ENCODE peak calls at places on chromosomes 16 and 17, in five cellular contexts. X is epithelial cell of esophagus, T is PC-3, S is GM20000, M is dorsolateral prefrontal cortex. Q is an unnamed sample.

GRCh38 chr16:14179116-14179515 is 108.0 kb downstream of the MRTFB start:
- DNase-seq in T (peak; percentile 30), S (no peak), M (no peak), X (peak; percentile 62), Q (no peak)

GRCh38 chr16:29891525-29892457 is 7.6 kb downstream of the SEZ6L2 start:
- DNase-seq in S (no peak), T (no peak), X (no peak), M (no peak), Q (no peak)

GRCh38 chr16:30858111-30858495 is 35.8 kb downstream of the BCL7C start:
- DNase-seq in M (no peak), T (no peak), X (no peak), S (no peak), Q (no peak)

GRCh38 chr16:35180970-35181369 is 1721.6 kb downstream of the TP53TG3F start:
- DNase-seq in M (no peak), S (no peak), X (no peak), T (no peak), Q (no peak)

GRCh38 chr17:77569846-77570564 is 388.5 kb upstream of the TNRC6C start:
- DNase-seq in S (no peak), X (no peak), T (no peak), M (no peak), Q (no peak)

GRCh38 chr16:24773771-24774427 is 44.4 kb downstream of the TNRC6A start:
- DNase-seq in X (no peak), S (no peak), T (no peak), M (no peak), Q (no peak)

GRCh38 chr17:57929392-57929791 is 25.8 kb downstream of the CUEDC1 start:
- DNase-seq in T (no peak), M (no peak), S (no peak), X (no peak), Q (no peak)

GRCh38 chr17:76087531-76087930 is 8.5 kb downstream of the ZACN start:
- DNase-seq in T (no peak), X (no peak), S (no peak), M (no peak), Q (no peak)

GRCh38 chr17:78143214-78144145 is 2.7 kb upstream of the C17orf99 start:
- DNase-seq in X (no peak), M (no peak), S (no peak), T (no peak), Q (peak; percentile 20)

GRCh38 chr17:9817086-9817485 is 4.8 kb downstream of the GSG1L2 start:
- DNase-seq in X (peak; percentile 80), M (peak; percentile 53), S (no peak), T (peak; percentile 71), Q (no peak)

GRCh38 chr16:54059319-54059718 is 227.3 kb downstream of the IRX3 start:
- DNase-seq in X (no peak), T (no peak), S (no peak), M (no peak), Q (no peak)

GRCh38 chr16:64878964-64879363 is 242.9 kb downstream of the CDH11 start:
- DNase-seq in X (no peak), T (no peak), M (no peak), S (no peak), Q (no peak)

GRCh38 chr16:79949417-79949816 is 348.9 kb upstream of the MAF start:
- DNase-seq in S (no peak), T (no peak), M (no peak), X (no peak), Q (no peak)

GRCh38 chr17:77083547-77083946 is 57.2 kb upstream of the SEC14L1 start:
- DNase-seq in M (no peak), S (no peak), T (no peak), X (no peak), Q (no peak)

GRCh38 chr17:82424001-82424862 is 5.8 kb upstream of the OGFOD3 start:
- DNase-seq in S (peak; percentile 69), X (peak; percentile 54), M (no peak), T (peak; percentile 63), Q (peak; percentile 81)

GRCh38 chr16:57190136-57190535 is 4.0 kb downstream of the RSPRY1 start:
- DNase-seq in X (no peak), T (no peak), S (no peak), M (no peak), Q (no peak)

GRCh38 chr17:246226-246625 is 64.8 kb upstream of the DOC2B start:
- DNase-seq in T (no peak), M (no peak), S (no peak), X (no peak), Q (no peak)

GRCh38 chr17:61474934-61475333 is 22.7 kb downstream of the TBX4 start:
- DNase-seq in X (no peak), M (no peak), T (no peak), S (no peak), Q (no peak)

GRCh38 chr16:85126731-85127662 is 14.7 kb upstream of the CIBAR2 start:
- DNase-seq in T (peak; percentile 29), S (no peak), X (peak; percentile 33), M (peak; percentile 55), Q (peak; percentile 48)

GRCh38 chr16:50470687-50471086 is 77.5 kb upstream of the NKD1 start:
- DNase-seq in M (no peak), S (no peak), T (no peak), X (no peak), Q (no peak)

GRCh38 chr17:6153416-6153815 is 83.2 kb downstream of the WSCD1 start:
- DNase-seq in T (no peak), S (no peak), M (no peak), X (no peak), Q (no peak)

GRCh38 chr16:71409038-71409775 is 32.6 kb downstream of the TLE7 start:
- DNase-seq in M (no peak), X (no peak), T (no peak), S (no peak), Q (no peak)

GRCh38 chr16:51621610-51622009 is 470.5 kb upstream of the SALL1 start:
- DNase-seq in S (no peak), M (no peak), X (peak; percentile 29), T (no peak), Q (no peak)

GRCh38 chr16:86088816-86089215 is 189.9 kb downstream of the IRF8 start:
- DNase-seq in S (no peak), T (no peak), M (no peak), X (no peak), Q (no peak)

GRCh38 chr17:50165867-50166517 is at the start of gene SGCA:
- DNase-seq in T (no peak), S (no peak), X (no peak), M (no peak), Q (no peak)

GRCh38 chr16:23847938-23848337 is 12.2 kb downstream of the PRKCB start:
- DNase-seq in T (no peak), S (peak; percentile 44), M (peak; percentile 16), X (no peak), Q (peak; percentile 88)

GRCh38 chr17:57574040-57574513 is 171.0 kb downstream of the CCDC182 start:
- DNase-seq in X (no peak), S (no peak), T (peak; percentile 62), M (no peak), Q (no peak)

GRCh38 chr16:14600164-14600563 is 29.9 kb downstream of the PARN start:
- DNase-seq in X (peak; percentile 36), S (no peak), T (peak; percentile 47), M (no peak), Q (no peak)

GRCh38 chr16:16127469-16128116 is 95.7 kb downstream of the ABCC6 start:
- DNase-seq in X (peak; percentile 66), M (peak; percentile 59), T (peak; percentile 74), S (peak; percentile 81), Q (peak; percentile 77)

GRCh38 chr17:46940692-46941404 is 17.9 kb downstream of the GOSR2 start:
- DNase-seq in X (peak; percentile 77), T (peak; percentile 82), M (peak; percentile 71), S (peak; percentile 79), Q (peak; percentile 87)

GRCh38 chr17:52027081-52027480 is 131.4 kb downstream of the CA10 start:
- DNase-seq in S (no peak), X (peak; percentile 91), T (peak; percentile 53), M (no peak), Q (no peak)

GRCh38 chr16:19115148-19116021 is 1.6 kb downstream of the ITPRIPL2 start:
- DNase-seq in X (no peak), M (no peak), T (no peak), S (no peak), Q (no peak)
- TF ChIP-seq CTCF in X (no peak), M (no peak), T (peak; percentile 13), S (peak; percentile 2), Q (no peak)

GRCh38 chr17:56505154-56505756 is 88.2 kb upstream of the NOG start:
- DNase-seq in T (peak; percentile 62), X (no peak), M (no peak), S (no peak), Q (no peak)

GRCh38 chr17:56502120-56502519 is 91.4 kb upstream of the NOG start:
- DNase-seq in X (no peak), M (no peak), T (no peak), S (no peak), Q (no peak)

GRCh38 chr17:56497132-56497531 is 96.4 kb upstream of the NOG start:
- DNase-seq in X (no peak), S (no peak), T (no peak), M (no peak), Q (no peak)

DNA sequence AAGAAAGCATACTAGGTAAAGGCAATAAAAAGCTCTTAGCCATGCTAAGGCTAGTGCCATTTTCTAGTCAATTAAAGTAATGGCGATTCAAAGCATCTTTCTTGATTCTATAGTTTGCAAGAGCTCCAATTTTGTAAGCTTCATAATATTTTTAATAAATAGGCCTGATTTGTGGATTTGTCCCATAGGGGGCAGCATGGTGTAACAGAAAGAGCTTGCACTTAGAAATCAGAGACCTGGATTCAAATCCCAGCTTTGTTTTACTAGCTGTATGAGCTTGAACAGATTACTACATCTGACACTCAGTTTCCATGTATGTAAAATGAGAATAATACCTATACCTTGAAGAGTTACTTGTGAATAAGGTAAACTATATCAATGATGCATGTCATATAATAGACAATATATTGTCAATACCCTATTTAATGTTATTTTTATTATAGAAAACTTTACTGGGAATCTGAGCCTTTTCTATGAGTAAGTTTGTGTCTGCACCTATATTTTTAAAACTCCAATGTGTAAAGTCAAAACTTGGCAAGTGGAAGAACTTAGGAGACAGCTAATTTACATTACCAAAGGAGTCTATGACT is 93.6 kb upstream of the NOG start:
- DNase-seq in X (peak; percentile 58), T (peak; percentile 73), M (no peak), S (no peak), Q (peak; percentile 58)
- TF ChIP-seq CTCF in X (peak; percentile 33), T (peak; percentile 86), M (no peak), S (peak; percentile 21), Q (peak; percentile 66)

GRCh38 chr17:30995347-30995746 is 24.5 kb downstream of the RNF135 start:
- DNase-seq in M (no peak), T (peak; percentile 6), S (no peak), X (no peak), Q (no peak)

GRCh38 chr17:30996481-30996880 is 25.6 kb downstream of the RNF135 start:
- DNase-seq in X (no peak), M (no peak), T (no peak), S (no peak), Q (no peak)

GRCh38 chr17:30990458-30990857 is 19.6 kb downstream of the RNF135 start:
- DNase-seq in X (no peak), M (no peak), S (no peak), T (no peak), Q (no peak)

GRCh38 chr17:30997270-30997669 is 26.4 kb downstream of the RNF135 start:
- DNase-seq in M (no peak), X (no peak), S (no peak), T (no peak), Q (no peak)

GRCh38 chr17:30992551-30992950 is 21.7 kb downstream of the RNF135 start:
- DNase-seq in X (no peak), M (no peak), S (no peak), T (no peak), Q (no peak)
- TF ChIP-seq CTCF in X (no peak), M (no peak), S (no peak), T (peak; percentile 9), Q (no peak)

GRCh38 chr17:55549140-55549539 is 37.9 kb upstream of the SMIM36 start:
- DNase-seq in X (peak; percentile 22), T (peak; percentile 68), S (peak; percentile 30), M (no peak), Q (no peak)
- TF ChIP-seq CTCF in X (no peak), T (peak; percentile 80), S (no peak), M (no peak), Q (peak; percentile 23)

Q was measured in activated CD8-positive, alpha-beta T cell treated with anti-CD3 and anti-CD28 coated beads for 36 hours.